ENCODE peak calls at places on chromosomes 6 and 20, in nine cellular contexts. One of them, this sample, is unnamed.
A peak's percentile ranks its signal among the peaks of the same experiment; 100 is the strongest.

GRCh38 chr6:27138837-27139752 is 108.4 kb upstream of the PRSS16 start:
- DNase-seq in effector memory CD8-positive, alpha-beta T cell: peak; percentile 53
- DNase-seq in naive thymus-derived CD8-positive, alpha-beta T cell: peak; percentile 68
- DNase-seq in HTR-8/SVneo: peak; percentile 67
- DNase-seq in K562: peak; percentile 95
- DNase-seq in HepG2: no peak
- DNase-seq in Kasumi-1: peak; percentile 93
- DNase-seq in AG04449: no peak
- DNase-seq in putamen: no peak
- DNase-seq in this sample: no peak

GRCh38 chr20:16170406-16170971 is 402.8 kb downstream of the KIF16B start:
- DNase-seq in HepG2: no peak
- DNase-seq in naive thymus-derived CD8-positive, alpha-beta T cell: no peak
- DNase-seq in putamen: no peak
- DNase-seq in AG04449: no peak
- DNase-seq in HTR-8/SVneo: no peak
- DNase-seq in effector memory CD8-positive, alpha-beta T cell: no peak
- DNase-seq in K562: no peak
- DNase-seq in Kasumi-1: no peak
- DNase-seq in this sample: no peak

GRCh38 chr6:14889172-14889571 is 356.7 kb upstream of the JARID2 start:
- DNase-seq in effector memory CD8-positive, alpha-beta T cell: no peak
- DNase-seq in Kasumi-1: no peak
- DNase-seq in AG04449: no peak
- DNase-seq in putamen: no peak
- DNase-seq in HepG2: no peak
- DNase-seq in naive thymus-derived CD8-positive, alpha-beta T cell: no peak
- DNase-seq in K562: no peak
- DNase-seq in HTR-8/SVneo: no peak
- DNase-seq in this sample: no peak

GRCh38 chr6:87653074-87653962 is 48.7 kb downstream of the AKIRIN2 start:
- DNase-seq in HTR-8/SVneo: no peak
- DNase-seq in AG04449: no peak
- DNase-seq in Kasumi-1: no peak
- DNase-seq in naive thymus-derived CD8-positive, alpha-beta T cell: no peak
- DNase-seq in HepG2: no peak
- DNase-seq in putamen: no peak
- DNase-seq in K562: no peak
- DNase-seq in effector memory CD8-positive, alpha-beta T cell: no peak
- DNase-seq in this sample: no peak

GRCh38 chr20:42747765-42748411 is 441.8 kb downstream of the PTPRT start:
- DNase-seq in HepG2: no peak
- DNase-seq in naive thymus-derived CD8-positive, alpha-beta T cell: no peak
- DNase-seq in Kasumi-1: no peak
- DNase-seq in effector memory CD8-positive, alpha-beta T cell: no peak
- DNase-seq in putamen: no peak
- DNase-seq in AG04449: no peak
- DNase-seq in K562: no peak
- DNase-seq in HTR-8/SVneo: no peak
- DNase-seq in this sample: no peak

GRCh38 chr6:28383235-28384142 is 16.1 kb downstream of the ZSCAN12 start:
- DNase-seq in Kasumi-1: peak; percentile 96
- DNase-seq in K562: peak; percentile 86
- DNase-seq in HTR-8/SVneo: peak; percentile 83
- DNase-seq in AG04449: no peak
- DNase-seq in naive thymus-derived CD8-positive, alpha-beta T cell: peak; percentile 31
- DNase-seq in HepG2: peak; percentile 93
- DNase-seq in putamen: peak; percentile 28
- DNase-seq in effector memory CD8-positive, alpha-beta T cell: no peak
- DNase-seq in this sample: peak; percentile 90

GRCh38 chr20:15909995-15910394 is 663.3 kb downstream of the KIF16B start:
- DNase-seq in HepG2: no peak
- DNase-seq in HTR-8/SVneo: no peak
- DNase-seq in K562: no peak
- DNase-seq in Kasumi-1: no peak
- DNase-seq in naive thymus-derived CD8-positive, alpha-beta T cell: no peak
- DNase-seq in AG04449: no peak
- DNase-seq in effector memory CD8-positive, alpha-beta T cell: no peak
- DNase-seq in putamen: no peak
- DNase-seq in this sample: no peak

GRCh38 chr6:130890531-130890950 is 63.3 kb downstream of the SMLR1 start:
- DNase-seq in Kasumi-1: no peak
- DNase-seq in naive thymus-derived CD8-positive, alpha-beta T cell: no peak
- DNase-seq in K562: no peak
- DNase-seq in AG04449: peak; percentile 78
- DNase-seq in HTR-8/SVneo: no peak
- DNase-seq in effector memory CD8-positive, alpha-beta T cell: no peak
- DNase-seq in HepG2: no peak
- DNase-seq in putamen: no peak
- DNase-seq in this sample: no peak

GRCh38 chr6:30988209-30988825 is 4.8 kb downstream of the MUC21 start:
- DNase-seq in naive thymus-derived CD8-positive, alpha-beta T cell: no peak
- DNase-seq in HepG2: no peak
- DNase-seq in putamen: no peak
- DNase-seq in Kasumi-1: no peak
- DNase-seq in effector memory CD8-positive, alpha-beta T cell: no peak
- DNase-seq in HTR-8/SVneo: no peak
- DNase-seq in K562: peak; percentile 74
- DNase-seq in AG04449: no peak
- DNase-seq in this sample: no peak

GRCh38 chr6:62516287-62517152 is 230.5 kb upstream of the KHDRBS2 start:
- DNase-seq in HTR-8/SVneo: no peak
- DNase-seq in Kasumi-1: peak; percentile 78
- DNase-seq in HepG2: no peak
- DNase-seq in naive thymus-derived CD8-positive, alpha-beta T cell: no peak
- DNase-seq in putamen: no peak
- DNase-seq in K562: no peak
- DNase-seq in effector memory CD8-positive, alpha-beta T cell: no peak
- DNase-seq in AG04449: no peak
- DNase-seq in this sample: no peak

GRCh38 chr6:110256366-110256765 is 76.1 kb downstream of the CDC40 start:
- DNase-seq in Kasumi-1: no peak
- DNase-seq in naive thymus-derived CD8-positive, alpha-beta T cell: no peak
- DNase-seq in HepG2: no peak
- DNase-seq in AG04449: no peak
- DNase-seq in effector memory CD8-positive, alpha-beta T cell: no peak
- DNase-seq in putamen: no peak
- DNase-seq in K562: no peak
- DNase-seq in HTR-8/SVneo: no peak
- DNase-seq in this sample: no peak

GRCh38 chr6:163580311-163581030 is 166.0 kb downstream of the QKI start:
- DNase-seq in naive thymus-derived CD8-positive, alpha-beta T cell: no peak
- DNase-seq in putamen: no peak
- DNase-seq in AG04449: no peak
- DNase-seq in effector memory CD8-positive, alpha-beta T cell: no peak
- DNase-seq in K562: no peak
- DNase-seq in HTR-8/SVneo: no peak
- DNase-seq in Kasumi-1: no peak
- DNase-seq in HepG2: no peak
- DNase-seq in this sample: no peak

GRCh38 chr20:52268184-52268583 is 76.6 kb upstream of the ZFP64 start:
- DNase-seq in Kasumi-1: no peak
- DNase-seq in naive thymus-derived CD8-positive, alpha-beta T cell: no peak
- DNase-seq in HTR-8/SVneo: no peak
- DNase-seq in K562: no peak
- DNase-seq in effector memory CD8-positive, alpha-beta T cell: no peak
- DNase-seq in putamen: no peak
- DNase-seq in AG04449: peak; percentile 12
- DNase-seq in HepG2: no peak
- DNase-seq in this sample: no peak

GRCh38 chr6:150617496-150618460 is 18.1 kb downstream of the PLEKHG1 start:
- DNase-seq in Kasumi-1: no peak
- DNase-seq in effector memory CD8-positive, alpha-beta T cell: no peak
- DNase-seq in AG04449: no peak
- DNase-seq in putamen: no peak
- DNase-seq in K562: no peak
- DNase-seq in HTR-8/SVneo: no peak
- DNase-seq in HepG2: no peak
- DNase-seq in naive thymus-derived CD8-positive, alpha-beta T cell: no peak
- DNase-seq in this sample: peak; percentile 68

GRCh38 chr20:39850236-39850635 is 838.8 kb downstream of the MAFB start:
- DNase-seq in naive thymus-derived CD8-positive, alpha-beta T cell: no peak
- DNase-seq in HepG2: no peak
- DNase-seq in AG04449: no peak
- DNase-seq in effector memory CD8-positive, alpha-beta T cell: no peak
- DNase-seq in putamen: no peak
- DNase-seq in HTR-8/SVneo: no peak
- DNase-seq in K562: no peak
- DNase-seq in Kasumi-1: no peak
- DNase-seq in this sample: no peak

GRCh38 chr20:3798405-3798768 is 2.3 kb downstream of the CDC25B start:
- DNase-seq in K562: no peak
- DNase-seq in Kasumi-1: no peak
- DNase-seq in putamen: no peak
- DNase-seq in effector memory CD8-positive, alpha-beta T cell: no peak
- DNase-seq in HepG2: no peak
- DNase-seq in HTR-8/SVneo: no peak
- DNase-seq in AG04449: no peak
- DNase-seq in naive thymus-derived CD8-positive, alpha-beta T cell: no peak
- DNase-seq in this sample: no peak

GRCh38 chr20:42378826-42379225 is 760.6 kb upstream of the CHD6 start:
- DNase-seq in effector memory CD8-positive, alpha-beta T cell: no peak
- DNase-seq in AG04449: no peak
- DNase-seq in HepG2: no peak
- DNase-seq in HTR-8/SVneo: no peak
- DNase-seq in K562: no peak
- DNase-seq in naive thymus-derived CD8-positive, alpha-beta T cell: no peak
- DNase-seq in putamen: peak; percentile 82
- DNase-seq in Kasumi-1: no peak
- DNase-seq in this sample: no peak

GRCh38 chr6:169935861-169936260 is 184.4 kb downstream of the ERMARD start:
- DNase-seq in Kasumi-1: no peak
- DNase-seq in putamen: no peak
- DNase-seq in HTR-8/SVneo: no peak
- DNase-seq in naive thymus-derived CD8-positive, alpha-beta T cell: no peak
- DNase-seq in AG04449: no peak
- DNase-seq in HepG2: no peak
- DNase-seq in K562: no peak
- DNase-seq in effector memory CD8-positive, alpha-beta T cell: no peak
- DNase-seq in this sample: no peak

GRCh38 chr6:111844921-111845320 is 28.3 kb downstream of the FYN start:
- DNase-seq in K562: no peak
- DNase-seq in putamen: no peak
- DNase-seq in HTR-8/SVneo: peak; percentile 28
- DNase-seq in effector memory CD8-positive, alpha-beta T cell: no peak
- DNase-seq in AG04449: no peak
- DNase-seq in Kasumi-1: peak; percentile 8
- DNase-seq in HepG2: peak; percentile 32
- DNase-seq in naive thymus-derived CD8-positive, alpha-beta T cell: no peak
- DNase-seq in this sample: no peak

GRCh38 chr6:48426636-48427035 is 315.6 kb upstream of the PTCHD4 start:
- DNase-seq in naive thymus-derived CD8-positive, alpha-beta T cell: no peak
- DNase-seq in HTR-8/SVneo: peak; percentile 1
- DNase-seq in HepG2: no peak
- DNase-seq in K562: no peak
- DNase-seq in AG04449: peak; percentile 38
- DNase-seq in Kasumi-1: no peak
- DNase-seq in effector memory CD8-positive, alpha-beta T cell: no peak
- DNase-seq in putamen: no peak
- DNase-seq in this sample: no peak

GRCh38 chr6:163338671-163339405 is 75.7 kb upstream of the QKI start:
- DNase-seq in HTR-8/SVneo: no peak
- DNase-seq in putamen: peak; percentile 95
- DNase-seq in K562: peak; percentile 45
- DNase-seq in effector memory CD8-positive, alpha-beta T cell: no peak
- DNase-seq in naive thymus-derived CD8-positive, alpha-beta T cell: no peak
- DNase-seq in HepG2: no peak
- DNase-seq in AG04449: peak; percentile 33
- DNase-seq in Kasumi-1: no peak
- DNase-seq in this sample: peak; percentile 61

GRCh38 chr6:158330016-158330415 is 17.8 kb downstream of the TULP4 start:
- DNase-seq in Kasumi-1: no peak
- DNase-seq in AG04449: no peak
- DNase-seq in effector memory CD8-positive, alpha-beta T cell: no peak
- DNase-seq in naive thymus-derived CD8-positive, alpha-beta T cell: no peak
- DNase-seq in K562: no peak
- DNase-seq in HepG2: no peak
- DNase-seq in putamen: no peak
- DNase-seq in HTR-8/SVneo: no peak
- DNase-seq in this sample: no peak

GRCh38 chr6:97669191-97669651 is 386.2 kb upstream of the MMS22L start:
- DNase-seq in effector memory CD8-positive, alpha-beta T cell: no peak
- DNase-seq in Kasumi-1: no peak
- DNase-seq in naive thymus-derived CD8-positive, alpha-beta T cell: no peak
- DNase-seq in K562: no peak
- DNase-seq in putamen: peak; percentile 85
- DNase-seq in HepG2: no peak
- DNase-seq in AG04449: no peak
- DNase-seq in HTR-8/SVneo: peak; percentile 3
- DNase-seq in this sample: no peak

GRCh38 chr6:116450769-116451740 is 10.1 kb upstream of the CALHM6 start:
- DNase-seq in K562: peak; percentile 17
- DNase-seq in putamen: no peak
- DNase-seq in naive thymus-derived CD8-positive, alpha-beta T cell: no peak
- DNase-seq in HTR-8/SVneo: no peak
- DNase-seq in AG04449: no peak
- DNase-seq in HepG2: no peak
- DNase-seq in effector memory CD8-positive, alpha-beta T cell: no peak
- DNase-seq in Kasumi-1: peak; percentile 93
- DNase-seq in this sample: no peak

GRCh38 chr20:63370623-63371176 is 9.6 kb upstream of the CHRNA4 start:
- DNase-seq in K562: no peak
- DNase-seq in AG04449: no peak
- DNase-seq in HTR-8/SVneo: no peak
- DNase-seq in HepG2: no peak
- DNase-seq in putamen: no peak
- DNase-seq in Kasumi-1: no peak
- DNase-seq in naive thymus-derived CD8-positive, alpha-beta T cell: no peak
- DNase-seq in effector memory CD8-positive, alpha-beta T cell: no peak
- DNase-seq in this sample: no peak

GRCh38 chr6:158863646-158864045 is 44.5 kb upstream of the EZR start:
- DNase-seq in HepG2: no peak
- DNase-seq in putamen: no peak
- DNase-seq in K562: no peak
- DNase-seq in AG04449: no peak
- DNase-seq in naive thymus-derived CD8-positive, alpha-beta T cell: no peak
- DNase-seq in effector memory CD8-positive, alpha-beta T cell: no peak
- DNase-seq in HTR-8/SVneo: peak; percentile 38
- DNase-seq in Kasumi-1: no peak
- DNase-seq in this sample: no peak

This sample was measured in dermis microvascular lymphatic vessel endothelial cell.